ENCODE peak calls at places on chromosomes 2 and 18, in four cellular contexts. J is HCT116, M is K562, X is HepG2. N is an unnamed sample.

GRCh38 chr2:19408592-19408991 is 50.2 kb upstream of the OSR1 start:
- DNase-seq in J (no peak), M (no peak), X (peak; percentile 24), N (no peak)

GRCh38 chr18:50614838-50615237 is 55.0 kb downstream of the MAPK4 start:
- DNase-seq in J (no peak), M (no peak), X (peak; percentile 98), N (no peak)

GRCh38 chr2:33304032-33304864 is 172.2 kb upstream of the RASGRP3 start:
- DNase-seq in J (peak; percentile 2), M (no peak), X (no peak), N (no peak)

GRCh38 chr2:113240915-113241911 is 37.5 kb downstream of the PAX8 start:
- DNase-seq in J (peak; percentile 97), M (peak; percentile 43), X (peak; percentile 90), N (peak; percentile 100)

GRCh38 chr2:240579771-240580614 is 6.5 kb upstream of the CAPN10 start:
- DNase-seq in J (peak; percentile 77), M (peak; percentile 34), X (peak; percentile 96), N (no peak)

GRCh38 chr2:71513721-71514120 is 60.4 kb downstream of the DYSF start:
- DNase-seq in J (no peak), M (no peak), X (no peak), N (no peak)

GRCh38 chr2:225889452-225889851 is 489.9 kb downstream of the NYAP2 start:
- DNase-seq in J (peak; percentile 60), M (no peak), X (peak; percentile 57), N (peak; percentile 18)

GRCh38 chr2:139162456-139162855 is 382.3 kb upstream of the NXPH2 start:
- DNase-seq in J (no peak), M (no peak), X (no peak), N (no peak)

GRCh38 chr2:72132981-72133720 is 14.5 kb downstream of the CYP26B1 start:
- DNase-seq in J (no peak), M (no peak), X (no peak), N (no peak)

GRCh38 chr2:127561371-127561770 is 25.9 kb downstream of the MYO7B start:
- DNase-seq in J (no peak), M (no peak), X (no peak), N (no peak)
- TF ChIP-seq TCF7L2 in J (no peak), M (no peak), X (no peak), N (no peak)

DNA sequence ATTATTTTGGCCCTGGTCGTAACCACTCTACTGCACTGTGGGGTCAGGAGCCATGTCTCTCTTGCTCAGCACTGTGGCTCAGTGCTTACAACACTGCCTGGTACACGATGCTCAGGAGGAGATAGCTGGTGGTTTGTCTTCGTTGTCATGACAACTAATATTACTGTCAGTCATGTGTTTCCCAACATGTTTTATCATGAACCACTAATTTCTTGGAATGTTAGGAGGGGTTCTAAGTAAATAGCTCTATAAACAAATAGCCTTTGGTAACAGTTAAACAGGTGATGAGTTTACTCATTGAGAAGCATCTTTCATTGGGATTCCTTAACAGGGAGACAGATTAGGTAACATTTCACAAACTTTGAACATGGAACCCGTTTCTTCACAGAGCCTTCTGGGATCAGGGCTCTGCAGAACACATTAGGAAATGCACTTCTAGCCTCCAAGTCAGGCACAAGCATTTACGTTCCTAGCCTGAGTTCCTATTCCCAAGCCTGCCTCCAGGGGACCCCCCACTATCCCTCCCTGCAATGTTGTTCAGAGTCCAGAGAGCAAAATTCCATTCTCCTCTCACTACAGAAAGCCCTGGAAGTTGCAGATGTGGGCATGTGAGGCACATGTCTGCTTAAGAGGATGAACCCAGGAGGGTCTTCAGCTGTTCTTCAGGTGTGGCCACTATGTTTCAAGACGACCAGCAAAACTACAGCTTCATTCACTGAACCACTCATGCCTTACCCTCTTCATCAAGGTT is 6.4 kb upstream of the RBM44 start:
- DNase-seq in J (no peak), M (peak; percentile 8), X (peak; percentile 77), N (no peak)
- TF ChIP-seq CTCF in J (no peak), M (peak; percentile 11), X (peak; percentile 78), N (no peak)

GRCh38 chr2:133986881-133987793 is 266.7 kb upstream of the MGAT5 start:
- DNase-seq in J (no peak), M (no peak), X (no peak), N (no peak)

GRCh38 chr2:133991606-133992168 is 262.2 kb upstream of the MGAT5 start:
- DNase-seq in J (no peak), M (no peak), X (no peak), N (no peak)

GRCh38 chr2:133985563-133985962 is 268.3 kb upstream of the MGAT5 start:
- DNase-seq in J (no peak), M (no peak), X (no peak), N (no peak)

GRCh38 chr2:133986076-133986837 is 267.6 kb upstream of the MGAT5 start:
- DNase-seq in J (no peak), M (no peak), X (no peak), N (no peak)

GRCh38 chr2:133988316-133988891 is 265.5 kb upstream of the MGAT5 start:
- DNase-seq in J (no peak), M (peak; percentile 43), X (no peak), N (no peak)
- TF ChIP-seq TCF7L2 in J (no peak), M (no peak), X (no peak), N (no peak)

GRCh38 chr2:109102588-109103233 is 26.3 kb upstream of the SH3RF3 start:
- DNase-seq in J (no peak), M (no peak), X (no peak), N (no peak)
- TF ChIP-seq CTCF in J (no peak), M (no peak), X (no peak), N (no peak)

DNA sequence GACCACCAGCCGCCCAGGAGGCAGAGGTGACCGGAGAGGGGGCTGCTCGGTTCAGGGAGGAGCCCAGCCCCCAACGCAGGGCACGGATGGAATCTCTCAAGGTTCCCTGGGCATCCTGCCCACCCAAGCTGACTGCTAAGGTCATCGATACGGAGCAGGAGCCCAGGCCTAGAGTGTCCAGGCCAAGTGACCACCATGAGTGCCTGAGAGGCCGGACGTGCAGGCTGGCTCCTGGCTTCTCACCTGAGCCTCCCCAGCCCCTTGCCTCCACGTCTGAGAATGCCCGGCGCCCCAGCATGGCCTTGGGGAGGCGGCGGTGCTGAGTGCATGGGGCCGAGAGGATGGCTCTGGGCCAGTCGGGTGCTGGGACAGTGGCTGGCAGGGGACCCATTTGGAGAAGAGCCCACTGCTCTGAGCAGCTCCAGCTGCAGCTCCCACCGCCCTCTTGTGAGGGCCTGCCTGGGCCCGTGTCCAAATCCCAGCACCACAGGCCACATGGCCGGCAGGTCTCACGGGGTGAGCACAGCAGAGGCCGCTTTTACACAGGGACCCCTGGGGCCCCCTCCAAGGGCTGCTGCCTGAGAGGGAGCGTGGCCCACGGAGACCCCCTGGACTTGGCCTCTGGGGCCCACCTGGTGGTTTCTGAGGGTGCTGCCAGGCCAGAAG is 102.8 kb upstream of the CTDP1 start:
- DNase-seq in J (no peak), M (no peak), X (no peak), N (no peak)
- TF ChIP-seq TCF7L2 in J (no peak), M (no peak), X (no peak), N (no peak)

GRCh38 chr2:98577313-98577712 is 31.0 kb downstream of the COA5 start:
- DNase-seq in J (no peak), M (no peak), X (no peak), N (no peak)
- TF ChIP-seq CTCF in J (no peak), M (peak; percentile 4), X (no peak), N (no peak)

GRCh38 chr18:62131305-62131909 is 55.4 kb downstream of the PIGN start:
- DNase-seq in J (peak; percentile 35), M (peak; percentile 63), X (peak; percentile 55), N (peak; percentile 10)
- TF ChIP-seq TCF7L2 in J (no peak), M (no peak), X (no peak), N (no peak)

DNA sequence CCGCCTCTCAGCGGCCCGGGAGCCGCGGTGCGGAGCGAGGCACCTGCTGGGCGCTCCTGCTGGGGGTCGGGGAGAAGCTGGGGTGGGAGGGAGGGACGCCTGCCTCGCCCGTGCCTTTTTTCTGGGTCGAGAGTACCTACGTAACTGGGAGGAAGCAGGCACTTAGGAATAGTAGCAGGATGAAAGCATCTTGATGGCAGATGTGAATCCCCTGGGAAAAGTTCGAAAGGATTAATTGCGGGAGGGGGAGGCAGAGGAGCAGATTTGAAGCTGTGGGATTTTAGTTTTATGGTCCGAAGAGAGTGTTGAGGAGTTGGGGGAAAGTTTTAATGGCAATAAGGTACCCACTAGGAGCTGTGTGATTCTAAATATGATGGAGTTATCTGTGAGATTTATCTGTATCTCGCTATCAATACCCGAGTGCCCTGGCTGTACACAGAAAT is 1.1 kb downstream of the AGFG1 start:
- DNase-seq in J (no peak), M (no peak), X (no peak), N (no peak)
- TF ChIP-seq CTCF in J (no peak), M (no peak), X (peak; percentile 16), N (no peak)

GRCh38 chr2:40357667-40358066 is 94.2 kb downstream of the SLC8A1 start:
- DNase-seq in J (no peak), M (no peak), X (no peak), N (no peak)

GRCh38 chr2:40361478-40361877 is 90.4 kb downstream of the SLC8A1 start:
- DNase-seq in J (no peak), M (no peak), X (no peak), N (no peak)

GRCh38 chr2:40363631-40364030 is 88.3 kb downstream of the SLC8A1 start:
- DNase-seq in J (no peak), M (no peak), X (no peak), N (no peak)

GRCh38 chr2:40358783-40359182 is 93.1 kb downstream of the SLC8A1 start:
- DNase-seq in J (no peak), M (no peak), X (no peak), N (no peak)

GRCh38 chr2:40360652-40361051 is 91.2 kb downstream of the SLC8A1 start:
- DNase-seq in J (no peak), M (no peak), X (no peak), N (no peak)
- TF ChIP-seq TCF7L2 in J (no peak), M (no peak), X (no peak), N (no peak)

GRCh38 chr2:44962176-44962695 is 20.7 kb downstream of the SIX3 start:
- DNase-seq in J (no peak), M (no peak), X (no peak), N (no peak)

GRCh38 chr2:44965684-44966083 is 24.2 kb downstream of the SIX3 start:
- DNase-seq in J (no peak), M (no peak), X (no peak), N (no peak)

GRCh38 chr2:44967056-44967455 is 25.6 kb downstream of the SIX3 start:
- DNase-seq in J (no peak), M (no peak), X (no peak), N (no peak)

GRCh38 chr2:44960871-44961270 is 19.4 kb downstream of the SIX3 start:
- DNase-seq in J (no peak), M (no peak), X (no peak), N (no peak)

GRCh38 chr2:44964704-44965343 is 23.3 kb downstream of the SIX3 start:
- DNase-seq in J (no peak), M (peak; percentile 33), X (no peak), N (no peak)
- TF ChIP-seq CTCF in J (no peak), M (peak; percentile 53), X (peak; percentile 47), N (no peak)

N was measured in Panc1.